ENCODE peak calls at places on chromosomes 4 and X, in six cellular contexts. Q is nucleus accumbens; U is OCI-LY7; J is activated CD8-positive, alpha-beta memory T cell treated with anti-CD3 and anti-CD28 coated beads, Interleukin-2, amount 50 U/mL, for 4 hours; T is NCI-H1092 treated with DMSO at 0.1 percent for 48 hours; K is Right ventricle myocardium superior. Z is an unnamed sample.
A peak's percentile ranks its signal among the peaks of the same experiment; 100 is the strongest.

GRCh38 chrX:96985046-96985445 is 101.3 kb downstream of the RPA4 start:
- DNase-seq in Q (no peak), U (no peak), J (no peak), T (no peak), K (no peak), Z (no peak)

GRCh38 chr4:6840062-6840976 is 57.8 kb downstream of the KIAA0232 start:
- DNase-seq in Q (no peak), U (no peak), J (no peak), T (no peak), K (peak; percentile 55), Z (no peak)

GRCh38 chr4:69881173-69881773 is 21.3 kb upstream of the SULT1E1 start:
- DNase-seq in Q (no peak), U (peak; percentile 33), J (no peak), T (peak; percentile 35), K (no peak), Z (peak; percentile 0)

GRCh38 chrX:11305641-11306040 is 12.4 kb downstream of the AMELX start:
- DNase-seq in Q (no peak), U (no peak), J (no peak), T (no peak), K (no peak), Z (no peak)

GRCh38 chr4:40003986-40004385 is 26.3 kb upstream of the PDS5A start:
- DNase-seq in Q (no peak), U (peak; percentile 26), J (no peak), T (no peak), K (no peak), Z (no peak)

GRCh38 chr4:15003441-15003890 is 1.2 kb downstream of the CPEB2 start:
- DNase-seq in Q (peak; percentile 66), U (peak; percentile 75), J (peak; percentile 67), T (peak; percentile 60), K (peak; percentile 77), Z (peak; percentile 62)

GRCh38 chrX:10111364-10112148 is 45.2 kb upstream of the CLCN4 start:
- DNase-seq in Q (peak; percentile 42), U (peak; percentile 89), J (peak; percentile 48), T (no peak), K (peak; percentile 50), Z (peak; percentile 21)

GRCh38 chrX:46840946-46841740 is 4.3 kb downstream of the RP2 start:
- DNase-seq in Q (peak; percentile 0), U (peak; percentile 41), J (no peak), T (no peak), K (peak; percentile 39), Z (no peak)

GRCh38 chr4:140726776-140727500 is 29.2 kb downstream of the TBC1D9 start:
- DNase-seq in Q (no peak), U (no peak), J (no peak), T (no peak), K (no peak), Z (no peak)

GRCh38 chr4:90174622-90175023 is 47.4 kb downstream of the CCSER1 start:
- DNase-seq in Q (no peak), U (no peak), J (no peak), T (no peak), K (no peak), Z (no peak)

GRCh38 chrX:86348669-86349068 is 200.4 kb downstream of the DACH2 start:
- DNase-seq in Q (no peak), U (peak; percentile 0), J (no peak), T (no peak), K (no peak), Z (no peak)

GRCh38 chrX:102808336-102808735 is 87.8 kb downstream of the GPRASP3 start:
- DNase-seq in Q (no peak), U (no peak), J (no peak), T (no peak), K (no peak), Z (no peak)

GRCh38 chr4:182101618-182102017 is 141.6 kb upstream of the TENM3 start:
- DNase-seq in Q (no peak), U (no peak), J (no peak), T (no peak), K (no peak), Z (no peak)

GRCh38 chrX:73851014-73852009 is 288.3 kb downstream of the CHIC1 start:
- DNase-seq in Q (peak; percentile 91), U (no peak), J (peak; percentile 66), T (no peak), K (no peak), Z (peak; percentile 75)

GRCh38 chr4:101835121-101835904 is 44.8 kb downstream of the BANK1 start:
- DNase-seq in Q (no peak), U (no peak), J (no peak), T (peak; percentile 82), K (no peak), Z (no peak)

GRCh38 chr4:108483077-108483476 is 137.3 kb upstream of the RPL34 start:
- DNase-seq in Q (no peak), U (no peak), J (no peak), T (peak; percentile 5), K (no peak), Z (no peak)

GRCh38 chr4:74517996-74518395 is 73.1 kb downstream of the AREG start:
- DNase-seq in Q (no peak), U (no peak), J (no peak), T (no peak), K (no peak), Z (no peak)

GRCh38 chr4:85722806-85723205 is 247.9 kb downstream of the ARHGAP24 start:
- DNase-seq in Q (no peak), U (no peak), J (no peak), T (no peak), K (no peak), Z (no peak)

GRCh38 chr4:138310498-138310897 is 68.3 kb upstream of the SLC7A11 start:
- DNase-seq in Q (no peak), U (no peak), J (no peak), T (no peak), K (no peak), Z (no peak)

GRCh38 chrX:27591938-27592337 is 1.8 kb downstream of the DCAF8L2 start:
- DNase-seq in Q (no peak), U (no peak), J (no peak), T (no peak), K (no peak), Z (no peak)

GRCh38 chrX:102959471-102959870 is 22.4 kb downstream of the RAB40AL start:
- DNase-seq in Q (no peak), U (no peak), J (no peak), T (no peak), K (no peak), Z (no peak)

GRCh38 chr4:24651266-24651665 is 66.9 kb upstream of the DHX15 start:
- DNase-seq in Q (no peak), U (no peak), J (no peak), T (no peak), K (no peak), Z (no peak)

GRCh38 chr4:77310931-77311330 is 153.9 kb downstream of the CCNG2 start:
- DNase-seq in Q (no peak), U (no peak), J (no peak), T (no peak), K (no peak), Z (no peak)

GRCh38 chrX:48782795-48783194 is 3.6 kb upstream of the GATA1 start:
- DNase-seq in Q (no peak), U (no peak), J (no peak), T (no peak), K (no peak), Z (no peak)

GRCh38 chr4:125728568-125728967 is 413.8 kb downstream of the FAT4 start:
- DNase-seq in Q (no peak), U (no peak), J (no peak), T (no peak), K (no peak), Z (no peak)

GRCh38 chr4:138804705-138805104 is 210.9 kb upstream of the NOCT start:
- DNase-seq in Q (no peak), U (no peak), J (no peak), T (no peak), K (no peak), Z (no peak)

GRCh38 chr4:40515398-40516293 is 114.0 kb downstream of the RBM47 start:
- DNase-seq in Q (no peak), U (peak; percentile 91), J (no peak), T (no peak), K (peak; percentile 44), Z (no peak)